ENCODE peak calls at places on chromosomes 4 and X, in five cellular contexts. J is fibroblast of pulmonary artery, S is mesothelial cell of epicardium, Y is AG10803, K is neural progenitor cell. U is an unnamed sample.

GRCh38 chr4:181528570-181529184 is 714.5 kb upstream of the TENM3 start:
- DNase-seq in K (peak), J (peak), Y (peak), S (peak), U (no peak)

GRCh38 chr4:58665649-58666048 is 1555.5 kb upstream of the IGFBP7 start:
- DNase-seq in K (no peak), Y (no peak), S (no peak), J (no peak), U (no peak)

GRCh38 chr4:88660446-88661294 is 37.0 kb downstream of the NAP1L5 start:
- DNase-seq in Y (peak), K (no peak), J (peak), S (no peak), U (no peak)

GRCh38 chr4:180449395-180449956 is 1793.7 kb upstream of the TENM3 start:
- DNase-seq in S (peak), Y (no peak), J (peak), K (peak), U (no peak)

GRCh38 chr4:126630171-126630570 is 1002.6 kb upstream of the INTU start:
- DNase-seq in K (no peak), J (peak), S (no peak), Y (peak), U (no peak)

GRCh38 chr4:132114885-132115284 is 1034.2 kb upstream of the PCDH10 start:
- DNase-seq in Y (no peak), J (peak), K (no peak), S (no peak), U (no peak)

GRCh38 chr4:3682236-3683076 is 83.7 kb upstream of the ADRA2C start:
- DNase-seq in K (no peak), J (no peak), Y (no peak), S (no peak), U (peak)

GRCh38 chr4:172997217-172997609 is 171.4 kb upstream of the GALNT7 start:
- DNase-seq in K (no peak), S (no peak), Y (no peak), J (no peak), U (no peak)

GRCh38 chr4:7740866-7741525 is 198.7 kb downstream of the AFAP1 start:
- DNase-seq in Y (no peak), S (no peak), J (no peak), K (no peak), U (no peak)

GRCh38 chr4:139528377-139529005 is 27.5 kb downstream of the SETD7 start:
- DNase-seq in S (no peak), Y (peak), J (peak), K (no peak), U (no peak)
- TF ChIP-seq CTCF in S (no peak), Y (peak), J (peak), K (no peak), U (no peak)

DNA sequence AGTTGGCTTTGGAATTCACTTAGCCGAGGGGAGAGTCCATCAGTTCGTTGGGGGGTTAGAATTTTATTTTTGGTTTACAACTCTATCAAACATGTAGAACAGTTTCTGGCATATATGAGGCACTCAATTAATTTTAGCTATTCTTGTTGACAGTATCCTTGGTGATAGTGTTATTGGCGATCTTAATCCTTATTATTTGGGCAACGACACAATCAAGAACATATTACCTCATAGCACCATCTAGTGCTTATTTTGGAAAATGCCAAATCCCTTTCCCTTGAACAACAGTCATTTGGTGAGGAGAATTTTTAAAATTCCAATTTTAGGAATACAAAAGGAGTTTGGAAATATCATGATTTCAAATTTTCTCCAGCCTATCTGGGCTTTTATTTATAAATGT is 17.9 kb upstream of the PGRMC1 start:
- DNase-seq in Y (no peak), K (no peak), J (peak), S (no peak), U (no peak)
- TF ChIP-seq CTCF in Y (peak), K (peak), J (peak), S (no peak), U (peak)

DNA sequence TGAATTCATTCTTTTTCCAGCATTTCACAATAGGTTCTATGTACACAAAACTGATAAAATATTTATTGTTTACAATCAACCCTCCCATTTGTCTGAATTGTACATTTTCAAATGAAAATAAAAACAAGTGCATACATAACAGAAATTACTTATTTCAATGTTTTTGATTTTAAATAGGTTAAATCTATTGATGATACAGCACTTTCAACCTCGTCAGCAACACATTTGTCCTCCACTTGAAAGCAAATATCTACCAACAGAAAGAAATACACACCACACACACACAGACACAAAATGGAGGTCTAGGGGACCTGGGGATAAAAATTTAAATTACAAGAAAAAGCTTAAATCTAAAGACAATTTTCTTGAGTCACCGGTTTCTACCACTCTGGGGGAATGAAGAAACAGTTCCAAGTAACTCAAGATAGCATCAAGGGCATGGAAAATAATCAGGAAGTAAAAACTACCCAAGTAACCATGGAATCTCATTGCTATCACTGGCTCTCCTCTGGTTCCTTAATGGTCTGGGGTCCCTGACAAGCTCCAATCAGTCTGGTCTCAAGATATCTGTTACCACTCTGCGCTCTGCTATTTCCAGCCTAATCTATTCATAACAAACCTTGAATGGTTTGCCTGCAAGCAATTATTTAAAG is 27.6 kb downstream of the ANKRD17 start:
- DNase-seq in K (no peak), S (no peak), J (no peak), Y (no peak), U (no peak)
- TF ChIP-seq CTCF in K (no peak), S (no peak), J (no peak), Y (no peak), U (no peak)

GRCh38 chr4:150126201-150126879 is 48.1 kb downstream of the DCLK2 start:
- DNase-seq in K (no peak), Y (peak), J (peak), S (no peak), U (no peak)
- TF ChIP-seq CTCF in K (no peak), Y (no peak), J (no peak), S (no peak), U (no peak)

GRCh38 chr4:168028970-168029610 is 63.2 kb upstream of the ANXA10 start:
- DNase-seq in K (no peak), Y (no peak), S (no peak), J (no peak), U (no peak)

DNA sequence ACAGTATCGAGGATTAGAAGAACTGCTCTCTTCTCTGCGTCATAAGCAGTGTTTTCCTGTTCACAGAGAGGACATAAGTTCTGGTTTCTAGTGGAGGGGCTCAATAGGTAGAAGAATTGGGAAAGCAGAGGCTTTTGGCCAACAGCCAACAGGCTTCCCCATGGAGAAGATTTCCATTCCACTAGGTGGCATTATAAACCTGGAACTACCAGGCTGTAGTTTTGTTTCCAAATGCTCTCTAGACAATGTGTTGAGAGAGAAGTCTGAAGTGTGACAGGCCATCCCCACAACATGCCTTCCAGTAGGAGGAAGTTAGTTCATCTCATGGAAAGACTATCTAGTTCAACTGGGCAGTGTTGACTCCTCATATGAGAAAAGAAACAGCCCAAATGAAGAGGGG is 63.8 kb upstream of the ANXA10 start:
- DNase-seq in J (peak), S (no peak), K (no peak), Y (no peak), U (no peak)
- TF ChIP-seq CTCF in J (peak), S (no peak), K (no peak), Y (peak), U (no peak)

DNA sequence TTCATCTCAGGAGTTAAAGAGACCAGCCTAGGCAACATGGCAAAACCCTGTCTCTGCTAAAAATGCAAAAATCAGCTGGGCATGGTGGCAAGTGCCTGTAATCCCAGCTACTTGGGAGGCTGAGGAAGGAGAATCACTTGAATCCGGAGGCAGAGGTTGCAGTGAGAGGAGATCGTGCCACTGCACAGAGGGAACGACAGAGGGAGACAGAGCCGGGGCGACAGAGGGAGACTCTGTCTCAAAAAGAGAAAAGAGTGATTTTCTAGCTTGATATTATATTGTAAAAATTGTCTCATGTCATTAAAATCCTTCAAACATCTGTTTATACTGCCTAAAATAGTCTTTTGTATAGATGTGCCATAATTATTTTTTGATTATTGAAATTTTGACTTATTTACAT is 225.4 kb upstream of the AGA start:
- DNase-seq in K (peak), J (no peak), Y (no peak), S (no peak), U (no peak)
- TF ChIP-seq CTCF in K (peak), J (no peak), Y (no peak), S (no peak), U (no peak)

GRCh38 chr4:108094923-108095482 is 73.7 kb downstream of the LEF1 start:
- DNase-seq in K (no peak), Y (no peak), J (no peak), S (no peak), U (no peak)
- TF ChIP-seq CTCF in K (no peak), Y (no peak), J (no peak), S (no peak), U (no peak)

DNA sequence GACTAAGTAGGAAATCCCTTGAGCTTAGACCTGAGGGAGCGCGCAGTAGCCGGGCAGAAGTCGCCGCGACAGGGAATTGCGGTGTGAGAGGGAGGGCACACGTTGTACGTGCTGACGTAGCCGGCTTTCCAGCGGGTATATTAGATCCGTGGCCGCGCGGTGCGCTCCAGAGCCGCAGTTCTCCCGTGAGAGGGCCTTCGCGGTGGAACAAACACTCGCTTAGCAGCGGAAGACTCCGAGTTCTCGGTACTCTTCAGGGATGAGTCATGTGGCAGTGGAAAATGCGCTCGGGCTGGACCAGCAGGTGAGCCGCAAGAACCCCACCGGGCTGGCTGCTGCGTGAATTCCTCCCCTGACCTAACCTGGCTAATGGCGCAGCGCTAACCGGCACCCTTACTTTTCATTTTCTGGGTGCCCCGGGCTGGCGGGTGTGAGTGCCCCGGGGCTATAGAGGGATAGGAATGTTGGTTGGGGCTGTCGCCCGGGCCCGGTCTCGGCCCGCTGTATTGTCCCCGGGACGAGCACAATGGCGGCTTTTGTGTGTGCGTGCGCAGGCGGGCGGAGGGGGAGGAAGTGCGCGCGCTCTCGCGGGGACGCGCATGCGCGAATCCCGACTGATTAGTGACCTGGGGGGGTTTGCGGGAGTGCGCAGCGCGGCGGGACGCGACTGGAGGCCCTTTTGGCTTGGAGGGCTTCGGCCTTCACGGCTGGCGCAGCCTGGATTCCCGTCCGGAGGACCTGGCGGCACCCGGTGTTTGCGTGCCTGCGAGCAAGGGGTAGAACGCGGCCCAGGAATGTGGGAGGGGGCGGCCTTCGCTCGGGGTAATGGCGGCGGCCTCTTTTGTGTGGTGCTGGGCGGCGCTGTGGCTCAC is at the start of gene DDX3X:
- DNase-seq in S (peak), Y (peak), J (peak), K (peak), U (peak)
- TF ChIP-seq CTCF in S (no peak), Y (peak), J (peak), K (peak), U (no peak)

GRCh38 chrX:71252221-71252620 is 1.7 kb downstream of the ZMYM3 start:
- DNase-seq in J (no peak), K (no peak), S (no peak), Y (no peak), U (no peak)

GRCh38 chrX:71256051-71256450 is 2.1 kb upstream of the ZMYM3 start:
- DNase-seq in K (no peak), Y (no peak), S (no peak), J (peak), U (no peak)

GRCh38 chrX:71253253-71254091 is 468 bp downstream of the ZMYM3 start:
- DNase-seq in K (peak), S (peak), J (peak), Y (peak), U (no peak)

GRCh38 chrX:71251456-71251973 is 2.4 kb downstream of the ZMYM3 start:
- DNase-seq in Y (no peak), S (no peak), J (no peak), K (no peak), U (no peak)

GRCh38 chrX:71254092-71254941 is at the start of gene ZMYM3:
- DNase-seq in J (peak), Y (peak), K (peak), S (peak), U (peak)
- TF ChIP-seq CTCF in J (no peak), Y (no peak), K (no peak), S (no peak), U (no peak)

U was measured in CD14-positive monocyte.